ENCODE peak calls at places on chromosomes 4 and X, in six cellular contexts. One of them, this sample, is unnamed.

GRCh38 chrX:26788402-26788998 is 572.5 kb downstream of the MAGEB5 start:
- DNase-seq in AG04450: no peak
- DNase-seq in head of caudate nucleus: no peak
- DNase-seq in activated CD4-positive, alpha-beta T cell treated with anti-CD3 and anti-CD28 coated beads, Interleukin-2, amount 10 ng/mL, durations not matched to agents 7 days and 5 days: no peak
- DNase-seq in stimulated activated CD4-positive, alpha-beta T cell treated with anti-CD3 and anti-CD28 coated beads, Interleukin-1b, Interleukin-23, amount 100 ng/mL, for 24 hours: no peak
- DNase-seq in T-helper 2 cell: no peak
- DNase-seq in this sample: no peak

GRCh38 chr4:174420317-174420716 is 102.0 kb downstream of the HPGD start:
- DNase-seq in AG04450: no peak
- DNase-seq in head of caudate nucleus: no peak
- DNase-seq in activated CD4-positive, alpha-beta T cell treated with anti-CD3 and anti-CD28 coated beads, Interleukin-2, amount 10 ng/mL, durations not matched to agents 7 days and 5 days: no peak
- DNase-seq in stimulated activated CD4-positive, alpha-beta T cell treated with anti-CD3 and anti-CD28 coated beads, Interleukin-1b, Interleukin-23, amount 100 ng/mL, for 24 hours: no peak
- DNase-seq in T-helper 2 cell: no peak
- DNase-seq in this sample: no peak

GRCh38 chrX:103629295-103630170 is 758 bp downstream of the TCEAL1 start:
- DNase-seq in AG04450: peak; percentile 20
- DNase-seq in head of caudate nucleus: peak; percentile 74
- DNase-seq in activated CD4-positive, alpha-beta T cell treated with anti-CD3 and anti-CD28 coated beads, Interleukin-2, amount 10 ng/mL, durations not matched to agents 7 days and 5 days: peak; percentile 8
- DNase-seq in stimulated activated CD4-positive, alpha-beta T cell treated with anti-CD3 and anti-CD28 coated beads, Interleukin-1b, Interleukin-23, amount 100 ng/mL, for 24 hours: no peak
- DNase-seq in T-helper 2 cell: no peak
- DNase-seq in this sample: peak; percentile 78

GRCh38 chr4:131644619-131645018 is 1504.5 kb upstream of the PCDH10 start:
- DNase-seq in AG04450: no peak
- DNase-seq in head of caudate nucleus: no peak
- DNase-seq in activated CD4-positive, alpha-beta T cell treated with anti-CD3 and anti-CD28 coated beads, Interleukin-2, amount 10 ng/mL, durations not matched to agents 7 days and 5 days: no peak
- DNase-seq in stimulated activated CD4-positive, alpha-beta T cell treated with anti-CD3 and anti-CD28 coated beads, Interleukin-1b, Interleukin-23, amount 100 ng/mL, for 24 hours: no peak
- DNase-seq in T-helper 2 cell: no peak
- DNase-seq in this sample: peak; percentile 51

GRCh38 chr4:37754410-37755185 is 68.4 kb upstream of the RELL1 start:
- DNase-seq in AG04450: no peak
- DNase-seq in head of caudate nucleus: no peak
- DNase-seq in activated CD4-positive, alpha-beta T cell treated with anti-CD3 and anti-CD28 coated beads, Interleukin-2, amount 10 ng/mL, durations not matched to agents 7 days and 5 days: no peak
- DNase-seq in stimulated activated CD4-positive, alpha-beta T cell treated with anti-CD3 and anti-CD28 coated beads, Interleukin-1b, Interleukin-23, amount 100 ng/mL, for 24 hours: no peak
- DNase-seq in T-helper 2 cell: no peak
- DNase-seq in this sample: peak; percentile 35

GRCh38 chr4:139922625-139923024 is 231.4 kb downstream of the MAML3 start:
- DNase-seq in AG04450: no peak
- DNase-seq in head of caudate nucleus: no peak
- DNase-seq in activated CD4-positive, alpha-beta T cell treated with anti-CD3 and anti-CD28 coated beads, Interleukin-2, amount 10 ng/mL, durations not matched to agents 7 days and 5 days: no peak
- DNase-seq in stimulated activated CD4-positive, alpha-beta T cell treated with anti-CD3 and anti-CD28 coated beads, Interleukin-1b, Interleukin-23, amount 100 ng/mL, for 24 hours: no peak
- DNase-seq in T-helper 2 cell: no peak
- DNase-seq in this sample: peak; percentile 16

GRCh38 chr4:136400829-136401228 is 1131.5 kb downstream of the PCDH18 start:
- DNase-seq in AG04450: no peak
- DNase-seq in head of caudate nucleus: no peak
- DNase-seq in activated CD4-positive, alpha-beta T cell treated with anti-CD3 and anti-CD28 coated beads, Interleukin-2, amount 10 ng/mL, durations not matched to agents 7 days and 5 days: no peak
- DNase-seq in stimulated activated CD4-positive, alpha-beta T cell treated with anti-CD3 and anti-CD28 coated beads, Interleukin-1b, Interleukin-23, amount 100 ng/mL, for 24 hours: no peak
- DNase-seq in T-helper 2 cell: no peak
- DNase-seq in this sample: no peak

GRCh38 chr4:163447481-163447880 is 26.1 kb downstream of the TKTL2 start:
- DNase-seq in AG04450: no peak
- DNase-seq in head of caudate nucleus: no peak
- DNase-seq in activated CD4-positive, alpha-beta T cell treated with anti-CD3 and anti-CD28 coated beads, Interleukin-2, amount 10 ng/mL, durations not matched to agents 7 days and 5 days: no peak
- DNase-seq in stimulated activated CD4-positive, alpha-beta T cell treated with anti-CD3 and anti-CD28 coated beads, Interleukin-1b, Interleukin-23, amount 100 ng/mL, for 24 hours: no peak
- DNase-seq in T-helper 2 cell: no peak
- DNase-seq in this sample: no peak

GRCh38 chrX:17432158-17432557 is 57.2 kb downstream of the NHS start:
- DNase-seq in AG04450: no peak
- DNase-seq in head of caudate nucleus: no peak
- DNase-seq in activated CD4-positive, alpha-beta T cell treated with anti-CD3 and anti-CD28 coated beads, Interleukin-2, amount 10 ng/mL, durations not matched to agents 7 days and 5 days: no peak
- DNase-seq in stimulated activated CD4-positive, alpha-beta T cell treated with anti-CD3 and anti-CD28 coated beads, Interleukin-1b, Interleukin-23, amount 100 ng/mL, for 24 hours: no peak
- DNase-seq in T-helper 2 cell: no peak
- DNase-seq in this sample: peak; percentile 79